ENCODE peak calls at places on chromosome 5, in seven cellular contexts. I is mammary epithelial cell; Z is fibroblast of lung; H is PC-3; E is naive thymus-derived CD4-positive, alpha-beta T cell; U is gastrocnemius medialis; P is CD4-positive, CD25-positive, alpha-beta regulatory T cell. W is an unnamed sample.
A peak's percentile ranks its signal among the peaks of the same experiment; 100 is the strongest.

GRCh38 chr5:164748861-164749260 is 1243.4 kb downstream of the MAT2B start:
- DNase-seq in I (no peak), Z (no peak), H (no peak), E (no peak), U (no peak), P (no peak), W (no peak)

GRCh38 chr5:137921931-137922330 is 32.7 kb downstream of the PKD2L2 start:
- DNase-seq in I (peak; percentile 60), Z (peak; percentile 70), H (peak; percentile 41), E (no peak), U (no peak), P (no peak), W (no peak)

GRCh38 chr5:39639618-39640078 is 214.9 kb upstream of the DAB2 start:
- DNase-seq in I (peak; percentile 68), Z (peak; percentile 59), H (peak; percentile 96), E (no peak), U (no peak), P (no peak), W (no peak)

GRCh38 chr5:167899490-167899889 is 392.0 kb upstream of the WWC1 start:
- DNase-seq in I (peak; percentile 72), Z (peak; percentile 87), H (peak; percentile 26), E (no peak), U (no peak), P (no peak), W (no peak)

GRCh38 chr5:80195837-80196400 is 59.9 kb downstream of the SERINC5 start:
- DNase-seq in I (no peak), Z (no peak), H (no peak), E (no peak), U (no peak), P (no peak), W (no peak)

GRCh38 chr5:171484460-171484899 is 65.0 kb downstream of the FGF18 start:
- DNase-seq in I (no peak), Z (peak; percentile 17), H (peak; percentile 50), E (peak; percentile 16), U (no peak), P (peak; percentile 15), W (peak; percentile 44)

GRCh38 chr5:181198905-181199519 is 6.0 kb downstream of the TRIM7 start:
- DNase-seq in I (no peak), Z (no peak), H (no peak), E (no peak), U (no peak), P (no peak), W (no peak)

GRCh38 chr5:35488786-35489185 is 128.9 kb upstream of the SPEF2 start:
- DNase-seq in I (no peak), Z (no peak), H (peak; percentile 19), E (no peak), U (no peak), P (no peak), W (no peak)

GRCh38 chr5:38228914-38229313 is 29.4 kb upstream of the EGFLAM start:
- DNase-seq in I (no peak), Z (no peak), H (no peak), E (no peak), U (no peak), P (no peak), W (no peak)

GRCh38 chr5:3068401-3068800 is 316.9 kb upstream of the IRX2 start:
- DNase-seq in I (no peak), Z (peak; percentile 5), H (no peak), E (no peak), U (no peak), P (no peak), W (no peak)

GRCh38 chr5:126855266-126855665 is 78.3 kb downstream of the LMNB1 start:
- DNase-seq in I (no peak), Z (peak; percentile 29), H (no peak), E (peak; percentile 20), U (no peak), P (no peak), W (no peak)

GRCh38 chr5:133977161-133977787 is 8.8 kb upstream of the C5orf15 start:
- DNase-seq in I (no peak), Z (peak; percentile 21), H (no peak), E (no peak), U (no peak), P (no peak), W (no peak)

GRCh38 chr5:154972476-154973080 is 31.7 kb downstream of the MRPL22 start:
- DNase-seq in I (peak; percentile 34), Z (peak; percentile 27), H (peak; percentile 56), E (no peak), U (no peak), P (no peak), W (peak; percentile 55)

GRCh38 chr5:169956756-169957155 is 23.5 kb downstream of the INSYN2B start:
- DNase-seq in I (peak; percentile 84), Z (peak; percentile 36), H (peak; percentile 32), E (no peak), U (no peak), P (no peak), W (no peak)

GRCh38 chr5:69492391-69493234 is at the start of gene OCLN:
- DNase-seq in I (peak; percentile 89), Z (peak; percentile 30), H (peak; percentile 81), E (no peak), U (no peak), P (no peak), W (peak; percentile 89)

GRCh38 chr5:122187426-122187825 is 58.1 kb downstream of the ZNF474 start:
- DNase-seq in I (no peak), Z (peak; percentile 62), H (no peak), E (no peak), U (no peak), P (no peak), W (no peak)

GRCh38 chr5:61811052-61811451 is 479.0 kb downstream of the ZSWIM6 start:
- DNase-seq in I (no peak), Z (peak; percentile 38), H (no peak), E (no peak), U (no peak), P (no peak), W (no peak)

GRCh38 chr5:5613261-5613990 is 190.9 kb downstream of the ICE1 start:
- DNase-seq in I (no peak), Z (no peak), H (no peak), E (no peak), U (no peak), P (no peak), W (no peak)

DNA sequence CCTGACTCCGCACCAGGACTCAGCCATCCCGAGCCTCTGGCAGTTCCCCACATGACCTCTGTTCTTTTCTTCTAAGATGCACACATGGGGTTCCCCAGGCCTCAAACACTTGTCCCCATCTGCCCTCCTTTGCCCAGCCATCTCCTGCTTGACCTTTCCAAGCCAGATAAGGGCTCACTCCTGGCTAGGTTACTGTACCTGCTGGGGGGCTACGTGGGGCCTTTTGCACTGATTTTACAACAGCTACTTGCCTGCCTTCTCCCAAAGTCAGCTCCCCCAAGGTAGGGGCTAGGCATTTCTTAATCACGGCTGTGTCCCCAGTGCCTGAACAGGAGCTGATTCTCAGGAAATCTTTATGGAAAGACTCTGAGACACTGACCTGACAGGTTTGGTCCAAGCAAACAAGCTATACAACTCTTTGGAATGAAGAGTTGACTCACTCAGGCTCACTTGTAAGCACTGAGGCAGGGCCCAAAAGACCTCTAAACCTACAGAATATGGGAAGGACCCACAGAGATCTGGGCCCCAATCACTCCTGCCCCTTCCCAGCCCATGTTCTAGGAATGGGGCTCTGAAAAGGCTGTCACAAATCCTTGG is 2.5 kb downstream of the MACROH2A1 start:
- DNase-seq in I (peak; percentile 31), Z (no peak), H (peak; percentile 24), E (no peak), U (no peak), P (no peak), W (no peak)
- H3K27ac ChIP-seq in I (peak overlapping the region; percentile 16), Z (no peak overlapping the region), H (no peak overlapping the region), E (no peak overlapping the region), U (no peak overlapping the region), P (no peak overlapping the region), W (no peak overlapping the region)

DNA sequence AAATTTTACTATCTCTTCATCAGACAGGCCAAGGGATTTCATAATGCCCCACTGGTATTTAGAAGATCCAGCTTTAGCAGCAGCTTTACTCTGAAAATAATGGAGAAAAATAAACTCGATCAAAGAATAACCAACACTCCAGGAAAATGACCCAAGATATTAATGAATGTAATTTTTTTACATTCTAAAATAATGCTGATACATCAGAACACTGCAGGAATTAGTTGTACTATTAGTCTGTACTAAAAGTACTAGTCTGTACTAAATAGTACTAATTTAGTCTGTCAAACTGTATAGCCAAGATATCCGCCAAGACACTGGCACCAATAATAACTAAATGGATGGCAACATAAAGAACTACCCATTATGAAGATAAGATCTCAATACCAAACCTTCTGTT is 18.1 kb downstream of the LARS1 start:
- DNase-seq in I (no peak), Z (no peak), H (no peak), E (no peak), U (no peak), P (no peak), W (no peak)
- H3K36me3 ChIP-seq in I (peaks cover 30% of the 10 kb centered on the region), Z (no peaks in the 10 kb centered on the region), H (peaks cover 79% of the 10 kb centered on the region), E (peaks cover 64% of the 10 kb centered on the region), U (no peaks in the 10 kb centered on the region), P (peaks cover 80% of the 10 kb centered on the region), W (peaks cover 91% of the 10 kb centered on the region)

GRCh38 chr5:149040421-149040820 is 22.4 kb downstream of the SH3TC2 start:
- DNase-seq in I (no peak), Z (peak; percentile 72), H (no peak), E (no peak), U (no peak), P (no peak), W (no peak)

GRCh38 chr5:149043641-149044040 is 19.2 kb downstream of the SH3TC2 start:
- DNase-seq in I (no peak), Z (peak; percentile 36), H (no peak), E (no peak), U (no peak), P (no peak), W (no peak)

GRCh38 chr5:149039501-149039900 is 23.4 kb downstream of the SH3TC2 start:
- DNase-seq in I (no peak), Z (no peak), H (no peak), E (no peak), U (no peak), P (no peak), W (no peak)

GRCh38 chr5:149038336-149039075 is 24.4 kb downstream of the SH3TC2 start:
- DNase-seq in I (no peak), Z (no peak), H (peak; percentile 50), E (no peak), U (no peak), P (no peak), W (no peak)

DNA sequence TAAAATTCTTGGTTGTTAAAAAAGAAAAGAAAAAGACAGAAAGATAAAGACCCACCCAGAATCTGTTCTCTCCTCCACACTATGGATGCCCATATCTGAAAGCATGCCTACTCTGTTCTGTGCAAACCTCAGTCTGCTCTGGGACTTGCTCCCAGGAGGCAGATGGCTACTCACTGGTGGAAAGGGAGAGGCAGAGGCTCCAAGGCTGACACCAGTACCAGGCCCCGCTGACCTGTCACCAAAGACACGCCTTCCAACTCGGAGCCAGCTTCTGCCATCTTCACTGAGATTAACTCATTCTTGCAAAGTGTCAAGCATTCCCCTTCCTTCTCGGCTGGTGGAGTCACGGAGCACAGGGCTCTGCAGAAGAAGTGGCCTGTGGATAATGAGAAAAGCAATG is 21.6 kb downstream of the SH3TC2 start:
- DNase-seq in I (no peak), Z (no peak), H (no peak), E (no peak), U (no peak), P (no peak), W (no peak)
- H3K27ac ChIP-seq in I (no peak overlapping the region), Z (no peak overlapping the region), H (no peak overlapping the region), E (no peak overlapping the region), U (no peak overlapping the region), P (no peak overlapping the region), W (no peak overlapping the region)

DNA sequence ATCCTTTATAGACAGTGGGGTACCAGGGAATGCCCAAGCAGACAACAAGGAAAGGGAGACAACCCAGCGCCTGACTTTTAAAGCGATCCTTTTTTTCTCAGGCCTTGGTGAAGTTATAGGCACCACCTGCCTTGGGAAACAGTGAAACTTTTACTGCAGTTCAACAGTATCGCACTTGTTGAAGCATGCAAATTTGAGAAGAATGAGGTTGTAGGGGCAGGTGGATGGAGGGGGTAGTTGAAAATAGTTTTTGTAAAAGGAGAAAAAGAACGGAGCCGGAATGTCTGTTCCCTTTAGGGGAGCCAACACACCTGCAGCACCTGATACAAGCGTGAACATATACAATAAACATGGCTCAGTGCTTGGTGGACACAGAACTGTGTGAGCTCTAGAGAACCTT is 190.2 kb upstream of the NR3C1 start:
- DNase-seq in I (no peak), Z (no peak), H (no peak), E (no peak), U (no peak), P (no peak), W (no peak)
- H3K36me3 ChIP-seq in I (no peaks in the 10 kb centered on the region), Z (no peaks in the 10 kb centered on the region), H (no peaks in the 10 kb centered on the region), E (no peaks in the 10 kb centered on the region), U (no peaks in the 10 kb centered on the region), P (no peaks in the 10 kb centered on the region), W (no peaks in the 10 kb centered on the region)

W was measured in WERI-Rb-1.